ENCODE peak calls at places on chromosome 6, in ten cellular contexts. J is CD4-positive, CD25-positive, alpha-beta regulatory T cell; V is fibroblast of lung; A is cardiac muscle cell; R is IMR-90; X is CD8-positive, alpha-beta memory T cell; F is pancreas; H is iPS DF 6.9; Z is heart right ventricle; D is esophagus squamous epithelium. O is an unnamed sample. For H3K9me3 and H3K36me3, the result is how much of the 10 kb centered on the place peaks cover.

GRCh38 chr6:160031442-160031841 is 62.6 kb downstream of the IGF2R start:
- DNase-seq in R (peak), J (no peak), H (no peak), Z (no peak), A (peak), X (no peak), D (no peak), V (peak), F (no peak), O (no peak)

GRCh38 chr6:44056392-44057237 is 70.6 kb downstream of the MRPL14 start:
- DNase-seq in F (no peak), X (no peak), H (no peak), V (peak), Z (peak), R (peak), A (peak), J (no peak), D (no peak), O (peak)

GRCh38 chr6:149694926-149695325 is 23.0 kb downstream of the LATS1 start:
- DNase-seq in H (no peak), A (no peak), J (no peak), F (no peak), X (no peak), V (no peak), R (no peak), D (no peak), Z (no peak), O (no peak)

GRCh38 chr6:123089223-123089622 is 93.2 kb downstream of the CLVS2 start:
- DNase-seq in V (no peak), H (no peak), F (no peak), Z (no peak), A (no peak), X (no peak), J (no peak), D (no peak), R (no peak), O (no peak)

GRCh38 chr6:155126727-155127439 is 131.8 kb downstream of the TIAM2 start:
- DNase-seq in R (peak), X (no peak), J (no peak), H (no peak), D (no peak), F (no peak), Z (no peak), A (peak), V (peak), O (no peak)

GRCh38 chr6:90468080-90468479 is 118.8 kb downstream of the MAP3K7 start:
- DNase-seq in H (no peak), A (peak), V (peak), R (peak), J (no peak), D (no peak), Z (no peak), X (no peak), F (no peak), O (no peak)

GRCh38 chr6:14921170-14921569 is 324.7 kb upstream of the JARID2 start:
- DNase-seq in J (no peak), D (no peak), A (peak), V (peak), H (no peak), R (peak), F (peak), Z (peak), X (no peak), O (peak)

GRCh38 chr6:148491638-148492210 is 149.1 kb downstream of the SASH1 start:
- DNase-seq in F (no peak), X (no peak), D (no peak), A (no peak), H (no peak), Z (no peak), J (no peak), V (peak), R (peak), O (no peak)

GRCh38 chr6:45595010-45595851 is 217.5 kb upstream of the SUPT3H start:
- DNase-seq in H (no peak), Z (no peak), R (no peak), V (no peak), J (no peak), F (no peak), X (no peak), D (no peak), A (no peak), O (no peak)

GRCh38 chr6:84358581-84358980 is 131.1 kb upstream of the CEP162 start:
- DNase-seq in H (no peak), X (no peak), F (no peak), Z (no peak), J (no peak), R (no peak), D (no peak), A (no peak), V (no peak), O (no peak)

GRCh38 chr6:104953410-104953953 is 3.4 kb upstream of the LIN28B start:
- DNase-seq in Z (no peak), F (no peak), J (no peak), A (no peak), D (no peak), V (no peak), H (no peak), R (no peak), X (no peak), O (no peak)

GRCh38 chr6:161941565-161941964 is 667.7 kb upstream of the AGPAT4 start:
- DNase-seq in F (no peak), H (no peak), V (no peak), D (no peak), R (no peak), J (no peak), X (no peak), Z (no peak), A (no peak), O (peak)

GRCh38 chr6:99195986-99196655 is 153.4 kb downstream of the FAXC start:
- DNase-seq in V (no peak), Z (no peak), R (no peak), X (no peak), F (no peak), J (no peak), A (no peak), D (no peak), H (no peak), O (no peak)

GRCh38 chr6:37860226-37860839 is 40.8 kb downstream of the ZFAND3 start:
- DNase-seq in H (no peak), X (peak), R (peak), V (peak), Z (no peak), J (no peak), F (no peak), D (no peak), A (peak), O (no peak)

GRCh38 chr6:155177369-155177961 is 86.3 kb upstream of the CLDN20 start:
- DNase-seq in X (no peak), A (peak), J (peak), Z (no peak), D (no peak), F (peak), V (peak), R (peak), H (no peak), O (no peak)

GRCh38 chr6:99334526-99335127 is 14.8 kb downstream of the FAXC start:
- DNase-seq in H (no peak), X (no peak), D (no peak), J (no peak), Z (no peak), R (peak), A (peak), F (peak), V (peak), O (no peak)

GRCh38 chr6:3850451-3851203 is 1.5 kb downstream of the FAM50B start:
- DNase-seq in R (no peak), Z (no peak), F (no peak), V (no peak), D (no peak), X (no peak), H (no peak), J (peak), A (no peak), O (peak)

GRCh38 chr6:26250806-26251075 is 114.3 kb upstream of the BTN3A2 start:
- DNase-seq in A (peak), J (peak), H (no peak), F (no peak), X (peak), R (peak), Z (no peak), V (no peak), D (no peak), O (no peak)

GRCh38 chr6:96195272-96195671 is 179.5 kb downstream of the FUT9 start:
- DNase-seq in Z (no peak), F (no peak), D (no peak), X (no peak), H (no peak), R (no peak), J (no peak), V (no peak), A (no peak), O (no peak)

GRCh38 chr6:153511896-153512496 is 380.9 kb upstream of the RGS17 start:
- DNase-seq in J (no peak), V (peak), Z (no peak), R (peak), A (peak), H (peak), F (no peak), X (no peak), D (no peak), O (no peak)

GRCh38 chr6:161079566-161080262 is 88.1 kb downstream of the MAP3K4 start:
- DNase-seq in A (peak), X (no peak), Z (no peak), D (no peak), V (peak), R (peak), J (no peak), F (no peak), H (no peak), O (no peak)

GRCh38 chr6:147227770-147228320 is 23.6 kb downstream of the STXBP5 start:
- DNase-seq in X (no peak), V (peak), F (no peak), J (no peak), R (peak), D (no peak), A (no peak), H (no peak), Z (no peak), O (no peak)

GRCh38 chr6:118203421-118204000 is 296.4 kb downstream of the SLC35F1 start:
- DNase-seq in H (no peak), X (no peak), V (no peak), D (no peak), F (no peak), R (no peak), J (no peak), Z (no peak), A (no peak), O (no peak)

GRCh38 chr6:129795261-129795660 is 65.9 kb downstream of the TMEM244 start:
- DNase-seq in D (no peak), F (no peak), R (no peak), J (no peak), Z (no peak), V (no peak), A (no peak), X (no peak), H (no peak), O (no peak)

GRCh38 chr6:150352321-150353296 is 16.2 kb upstream of the IYD start:
- DNase-seq in R (peak), V (peak), Z (no peak), A (peak), D (no peak), J (no peak), X (no peak), H (no peak), F (no peak), O (no peak)

GRCh38 chr6:125363360-125364121 is 61.8 kb upstream of the HDDC2 start:
- DNase-seq in F (peak), Z (peak), A (peak), X (no peak), D (no peak), H (peak), R (peak), J (no peak), V (peak), O (peak)

GRCh38 chr6:21665436-21666199 is 72.1 kb downstream of the SOX4 start:
- DNase-seq in J (no peak), R (no peak), F (no peak), H (peak), D (no peak), A (no peak), V (peak), X (no peak), Z (no peak), O (no peak)

GRCh38 chr6:100923481-100923880 is 42.4 kb upstream of the ASCC3 start:
- DNase-seq in X (no peak), A (no peak), Z (no peak), F (no peak), H (no peak), V (no peak), J (no peak), D (no peak), R (no peak), O (no peak)

GRCh38 chr6:115613488-115613887 is 447.2 kb downstream of the FRK start:
- DNase-seq in R (peak), A (peak), H (no peak), J (no peak), X (no peak), V (peak), D (no peak), Z (no peak), F (no peak), O (no peak)

GRCh38 chr6:38495511-38495910 is 144.2 kb downstream of the BTBD9 start:
- DNase-seq in F (no peak), D (no peak), J (no peak), Z (no peak), X (no peak), H (no peak), A (no peak), V (no peak), R (no peak), O (no peak)

GRCh38 chr6:30885999-30886896 is 1.9 kb downstream of the DDR1 start:
- DNase-seq in H (no peak), D (no peak), A (peak), J (no peak), Z (peak), F (peak), X (peak), V (peak), R (peak), O (peak)

GRCh38 chr6:141675957-141676356 is 456.8 kb upstream of the GJE1 start:
- DNase-seq in H (no peak), Z (no peak), X (no peak), R (peak), J (no peak), A (peak), F (no peak), D (no peak), V (peak), O (no peak)

GRCh38 chr6:26017567-26017966 is 55.0 kb downstream of the TRIM38 start:
- DNase-seq in A (peak), H (no peak), Z (peak), D (no peak), J (peak), F (no peak), X (peak), V (peak), R (peak), O (peak)

GRCh38 chr6:119339941-119340456 is 9.6 kb downstream of the MAN1A1 start:
- DNase-seq in Z (no peak), J (no peak), H (no peak), X (no peak), V (no peak), R (no peak), F (no peak), A (no peak), D (no peak), O (no peak)

GRCh38 chr6:33061987-33062386 is 11.5 kb downstream of the HLA-DPA1 start:
- DNase-seq in Z (no peak), J (no peak), A (peak), F (no peak), R (peak), X (no peak), D (no peak), H (no peak), V (no peak), O (no peak)

GRCh38 chr6:108556864-108557493 is 3.7 kb upstream of the FOXO3 start:
- DNase-seq in H (no peak), J (no peak), V (peak), R (peak), F (no peak), X (no peak), A (no peak), Z (no peak), D (no peak), O (no peak)

GRCh38 chr6:108798672-108799355 is 49.4 kb upstream of the ARMC2 start:
- DNase-seq in Z (peak), R (no peak), J (peak), V (no peak), F (no peak), X (peak), A (peak), D (no peak), H (no peak), O (peak)

GRCh38 chr6:113018351-113019151 is 671.4 kb downstream of the RFPL4B start:
- DNase-seq in X (no peak), R (peak), A (peak), Z (no peak), V (peak), H (no peak), J (no peak), D (no peak), F (peak), O (no peak)
- H3K4me3 ChIP-seq in X (no peak), R (no peak), A (no peak), Z (no peak), V (no peak), H (no peak), J (no peak), D (no peak), F (no peak), O (no peak)

DNA sequence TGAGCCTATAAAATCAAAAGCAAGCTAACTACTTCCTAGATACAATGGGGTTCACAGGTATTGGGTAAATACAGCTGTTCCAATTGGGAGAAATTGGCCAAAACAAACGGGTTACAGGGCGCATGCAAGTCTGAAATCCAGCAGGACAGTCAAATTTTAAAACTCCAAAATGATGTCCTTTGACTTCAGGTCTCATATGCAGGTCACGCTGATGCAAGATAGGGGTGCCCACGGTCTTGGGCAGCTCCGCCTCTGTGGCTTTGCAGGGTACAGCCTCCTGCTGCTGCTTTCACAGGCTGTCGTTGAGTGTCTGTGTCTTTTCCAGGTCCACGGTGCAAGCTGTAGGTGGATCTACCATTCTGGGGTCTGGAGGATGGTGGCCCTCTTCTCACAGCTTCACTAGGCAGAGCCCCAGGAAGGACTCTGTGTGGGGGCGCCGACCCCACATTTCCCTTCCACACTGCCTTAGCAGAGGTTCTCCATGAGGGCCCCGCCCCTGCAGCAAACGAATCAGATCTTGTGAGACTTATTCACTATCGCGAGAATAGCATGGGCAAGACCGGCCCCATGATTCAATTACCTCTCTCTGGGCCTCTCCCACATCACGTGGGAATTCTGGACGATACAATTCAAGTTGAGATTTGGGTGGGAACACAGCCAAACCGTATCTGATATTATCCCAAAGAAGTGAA is 11.9 kb upstream of the SMIM29 start:
- DNase-seq in H (no peak), R (no peak), Z (no peak), F (no peak), D (no peak), X (no peak), A (no peak), V (no peak), J (no peak), O (no peak)
- H3K9me3 ChIP-seq in H (under half), R (under half), Z (under half), F (under half), D (under half), X (under half), A (under half), V (under half), J (under half), O (under half)

GRCh38 chr6:137202078-137202477 is 17.1 kb downstream of the IFNGR1 start:
- DNase-seq in D (no peak), F (no peak), H (no peak), R (no peak), X (no peak), Z (no peak), V (no peak), A (no peak), J (no peak), O (no peak)

GRCh38 chr6:137208279-137208678 is 10.9 kb downstream of the IFNGR1 start:
- DNase-seq in V (no peak), H (no peak), J (no peak), R (no peak), F (no peak), A (no peak), X (no peak), Z (no peak), D (no peak), O (no peak)

GRCh38 chr6:137206562-137206961 is 12.6 kb downstream of the IFNGR1 start:
- DNase-seq in H (no peak), A (peak), F (no peak), X (no peak), J (no peak), V (no peak), Z (no peak), D (no peak), R (no peak), O (no peak)

GRCh38 chr6:137200288-137200687 is 18.9 kb downstream of the IFNGR1 start:
- DNase-seq in H (no peak), J (no peak), X (no peak), R (no peak), A (no peak), F (no peak), Z (no peak), V (no peak), D (no peak), O (no peak)

DNA sequence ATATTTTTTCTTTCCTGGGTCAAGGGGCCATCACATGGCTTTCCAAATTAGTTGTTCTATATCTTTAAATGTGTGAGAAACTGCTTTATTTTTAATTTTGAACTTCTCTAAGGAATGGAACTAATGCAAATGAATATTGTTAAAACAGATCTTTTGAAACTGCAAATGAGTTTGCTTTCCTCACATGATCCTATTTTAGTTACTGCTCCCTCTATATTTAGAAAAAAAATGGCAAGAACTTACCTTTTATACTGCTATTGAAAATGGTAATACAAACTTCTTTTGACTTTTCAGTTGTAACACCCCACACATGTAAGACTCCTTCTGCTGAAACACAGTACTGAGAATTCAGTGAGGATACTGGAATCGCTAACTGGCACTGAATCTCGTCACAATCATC is 15.9 kb downstream of the IFNGR1 start:
- DNase-seq in R (no peak), Z (no peak), J (no peak), A (no peak), D (no peak), H (no peak), F (no peak), X (no peak), V (no peak), O (no peak)
- H3K36me3 ChIP-seq in R (under half), Z (under half), J (half or more), A (under half), D (half or more), H (under half), F (under half), X (under half), V (under half), O (under half)

GRCh38 chr6:6748001-6748400 is 159.5 kb downstream of the LY86 start:
- DNase-seq in A (no peak), V (no peak), R (no peak), Z (no peak), X (no peak), F (no peak), H (no peak), J (no peak), D (no peak), O (no peak)

GRCh38 chr6:6751615-6752014 is 163.1 kb downstream of the LY86 start:
- DNase-seq in J (no peak), R (no peak), H (no peak), A (no peak), X (no peak), D (no peak), F (no peak), Z (no peak), V (no peak), O (peak)

GRCh38 chr6:6751197-6751596 is 162.7 kb downstream of the LY86 start:
- DNase-seq in J (no peak), R (no peak), A (no peak), V (no peak), X (no peak), Z (no peak), D (no peak), H (no peak), F (no peak), O (peak)

GRCh38 chr6:6752129-6752528 is 163.6 kb downstream of the LY86 start:
- DNase-seq in Z (no peak), V (peak), F (no peak), D (no peak), H (no peak), X (no peak), J (no peak), A (peak), R (peak), O (no peak)

DNA sequence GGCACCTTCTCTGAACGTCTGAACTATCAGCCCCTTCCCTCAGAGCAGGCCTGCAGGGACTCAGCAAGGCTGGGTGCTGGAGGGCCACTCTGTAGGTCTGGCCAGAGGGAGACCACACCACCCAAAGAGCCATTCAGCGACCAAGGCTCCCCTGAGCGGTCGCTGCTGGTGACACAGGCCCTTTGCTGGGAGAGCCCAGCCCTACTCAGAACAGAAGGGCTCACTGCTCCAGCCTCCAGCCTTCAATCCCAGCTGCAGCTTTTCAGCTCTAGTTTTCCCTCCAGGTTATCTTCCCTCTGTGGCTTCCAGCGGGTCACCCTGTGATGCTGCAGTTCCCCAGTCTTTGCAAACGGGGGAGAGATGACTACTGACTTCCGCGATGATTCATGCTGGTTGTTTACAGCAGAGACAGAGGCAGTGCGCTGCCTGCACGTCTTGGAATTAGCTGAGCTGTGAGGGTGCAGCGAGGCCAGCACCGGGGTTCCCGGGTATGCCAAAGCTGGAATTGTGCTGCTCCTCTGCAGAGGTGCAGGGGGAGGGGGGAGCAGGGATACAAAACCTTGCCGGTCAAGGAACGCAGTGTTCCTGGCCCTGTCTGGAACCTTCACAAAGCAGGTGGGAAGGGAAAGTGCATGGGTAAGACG is 161.4 kb downstream of the LY86 start:
- DNase-seq in D (no peak), X (no peak), F (no peak), R (peak), H (no peak), V (peak), J (no peak), Z (peak), A (peak), O (peak)
- H3K4me3 ChIP-seq in D (no peak), X (no peak), F (no peak), R (no peak), H (no peak), V (no peak), J (no peak), Z (no peak), A (no peak), O (no peak)

O was measured in mucosa of descending colon.